ENCODE peak calls at places on chromosomes 2 and 18, in ten cellular contexts. One of them, this sample, is unnamed.

GRCh38 chr2:25030702-25031101 is 11.2 kb upstream of the EFR3B start:
- DNase-seq in COR-L47: no peak
- DNase-seq in hepatic stellate cell: no peak
- DNase-seq in WTC11: no peak
- DNase-seq in EL: no peak
- DNase-seq in mammary epithelial cell: no peak
- DNase-seq in stimulated activated CD4-positive, alpha-beta T cell treated with anti-CD3 and anti-CD28 coated beads, Interleukin-15, amount 100 ng/mL, for 1 hour: no peak
- DNase-seq in H54: no peak
- DNase-seq in AML-193: peak
- DNase-seq in A549: no peak
- DNase-seq in this sample: no peak

GRCh38 chr2:237935740-237936452 is 30.9 kb upstream of the UBE2F start:
- DNase-seq in COR-L47: no peak
- DNase-seq in hepatic stellate cell: no peak
- DNase-seq in H54: no peak
- DNase-seq in WTC11: no peak
- DNase-seq in mammary epithelial cell: peak
- DNase-seq in AML-193: no peak
- DNase-seq in A549: no peak
- DNase-seq in stimulated activated CD4-positive, alpha-beta T cell treated with anti-CD3 and anti-CD28 coated beads, Interleukin-15, amount 100 ng/mL, for 1 hour: no peak
- DNase-seq in EL: no peak
- DNase-seq in this sample: no peak

GRCh38 chr18:365651-366050 is 97.8 kb upstream of the THOC1 start:
- DNase-seq in H54: no peak
- DNase-seq in COR-L47: no peak
- DNase-seq in mammary epithelial cell: no peak
- DNase-seq in A549: no peak
- DNase-seq in hepatic stellate cell: no peak
- DNase-seq in EL: no peak
- DNase-seq in WTC11: no peak
- DNase-seq in stimulated activated CD4-positive, alpha-beta T cell treated with anti-CD3 and anti-CD28 coated beads, Interleukin-15, amount 100 ng/mL, for 1 hour: no peak
- DNase-seq in AML-193: no peak
- DNase-seq in this sample: no peak

GRCh38 chr2:180677200-180677599 is 303.2 kb upstream of the UBE2E3 start:
- DNase-seq in H54: no peak
- DNase-seq in stimulated activated CD4-positive, alpha-beta T cell treated with anti-CD3 and anti-CD28 coated beads, Interleukin-15, amount 100 ng/mL, for 1 hour: no peak
- DNase-seq in COR-L47: no peak
- DNase-seq in mammary epithelial cell: peak
- DNase-seq in A549: no peak
- DNase-seq in WTC11: no peak
- DNase-seq in hepatic stellate cell: no peak
- DNase-seq in EL: no peak
- DNase-seq in AML-193: no peak
- DNase-seq in this sample: no peak

GRCh38 chr18:9433616-9434239 is 41.6 kb upstream of the RALBP1 start:
- DNase-seq in mammary epithelial cell: no peak
- DNase-seq in hepatic stellate cell: no peak
- DNase-seq in AML-193: no peak
- DNase-seq in WTC11: no peak
- DNase-seq in EL: no peak
- DNase-seq in A549: no peak
- DNase-seq in COR-L47: no peak
- DNase-seq in stimulated activated CD4-positive, alpha-beta T cell treated with anti-CD3 and anti-CD28 coated beads, Interleukin-15, amount 100 ng/mL, for 1 hour: no peak
- DNase-seq in H54: no peak
- DNase-seq in this sample: no peak

GRCh38 chr2:37612382-37612781 is 59.1 kb downstream of the CDC42EP3 start:
- DNase-seq in hepatic stellate cell: no peak
- DNase-seq in WTC11: no peak
- DNase-seq in EL: no peak
- DNase-seq in stimulated activated CD4-positive, alpha-beta T cell treated with anti-CD3 and anti-CD28 coated beads, Interleukin-15, amount 100 ng/mL, for 1 hour: no peak
- DNase-seq in AML-193: no peak
- DNase-seq in mammary epithelial cell: no peak
- DNase-seq in H54: no peak
- DNase-seq in A549: no peak
- DNase-seq in COR-L47: no peak
- DNase-seq in this sample: no peak

GRCh38 chr18:45962461-45962860 is 4.7 kb downstream of the EPG5 start:
- DNase-seq in EL: peak
- DNase-seq in A549: no peak
- DNase-seq in H54: no peak
- DNase-seq in WTC11: no peak
- DNase-seq in hepatic stellate cell: peak
- DNase-seq in mammary epithelial cell: peak
- DNase-seq in COR-L47: no peak
- DNase-seq in stimulated activated CD4-positive, alpha-beta T cell treated with anti-CD3 and anti-CD28 coated beads, Interleukin-15, amount 100 ng/mL, for 1 hour: no peak
- DNase-seq in AML-193: peak
- DNase-seq in this sample: peak

GRCh38 chr18:9629709-9630108 is 15.3 kb upstream of the PPP4R1 start:
- DNase-seq in EL: no peak
- DNase-seq in AML-193: peak
- DNase-seq in mammary epithelial cell: no peak
- DNase-seq in A549: no peak
- DNase-seq in COR-L47: no peak
- DNase-seq in WTC11: no peak
- DNase-seq in stimulated activated CD4-positive, alpha-beta T cell treated with anti-CD3 and anti-CD28 coated beads, Interleukin-15, amount 100 ng/mL, for 1 hour: no peak
- DNase-seq in H54: no peak
- DNase-seq in hepatic stellate cell: no peak
- DNase-seq in this sample: no peak

GRCh38 chr18:77111449-77112160 is 21.0 kb downstream of the MBP start:
- DNase-seq in A549: no peak
- DNase-seq in COR-L47: peak
- DNase-seq in EL: no peak
- DNase-seq in mammary epithelial cell: peak
- DNase-seq in stimulated activated CD4-positive, alpha-beta T cell treated with anti-CD3 and anti-CD28 coated beads, Interleukin-15, amount 100 ng/mL, for 1 hour: no peak
- DNase-seq in WTC11: no peak
- DNase-seq in H54: no peak
- DNase-seq in AML-193: no peak
- DNase-seq in hepatic stellate cell: no peak
- DNase-seq in this sample: no peak

GRCh38 chr2:226274143-226274542 is 525.5 kb downstream of the IRS1 start:
- DNase-seq in H54: no peak
- DNase-seq in WTC11: no peak
- DNase-seq in A549: no peak
- DNase-seq in AML-193: no peak
- DNase-seq in stimulated activated CD4-positive, alpha-beta T cell treated with anti-CD3 and anti-CD28 coated beads, Interleukin-15, amount 100 ng/mL, for 1 hour: no peak
- DNase-seq in COR-L47: no peak
- DNase-seq in hepatic stellate cell: no peak
- DNase-seq in mammary epithelial cell: peak
- DNase-seq in EL: no peak
- DNase-seq in this sample: no peak

GRCh38 chr2:115165529-115166109 is 723.2 kb downstream of the DPP10 start:
- DNase-seq in A549: no peak
- DNase-seq in mammary epithelial cell: peak
- DNase-seq in AML-193: peak
- DNase-seq in H54: peak
- DNase-seq in COR-L47: peak
- DNase-seq in EL: no peak
- DNase-seq in WTC11: no peak
- DNase-seq in hepatic stellate cell: peak
- DNase-seq in stimulated activated CD4-positive, alpha-beta T cell treated with anti-CD3 and anti-CD28 coated beads, Interleukin-15, amount 100 ng/mL, for 1 hour: no peak
- DNase-seq in this sample: peak

GRCh38 chr18:54950221-54950620 is 9.0 kb downstream of the CCDC68 start:
- DNase-seq in COR-L47: peak
- DNase-seq in H54: no peak
- DNase-seq in WTC11: no peak
- DNase-seq in mammary epithelial cell: peak
- DNase-seq in EL: no peak
- DNase-seq in stimulated activated CD4-positive, alpha-beta T cell treated with anti-CD3 and anti-CD28 coated beads, Interleukin-15, amount 100 ng/mL, for 1 hour: no peak
- DNase-seq in hepatic stellate cell: no peak
- DNase-seq in A549: no peak
- DNase-seq in AML-193: no peak
- DNase-seq in this sample: no peak

GRCh38 chr2:100783986-100784385 is 36.0 kb upstream of the NPAS2 start:
- DNase-seq in mammary epithelial cell: no peak
- DNase-seq in hepatic stellate cell: no peak
- DNase-seq in EL: no peak
- DNase-seq in AML-193: no peak
- DNase-seq in H54: no peak
- DNase-seq in WTC11: no peak
- DNase-seq in A549: no peak
- DNase-seq in stimulated activated CD4-positive, alpha-beta T cell treated with anti-CD3 and anti-CD28 coated beads, Interleukin-15, amount 100 ng/mL, for 1 hour: no peak
- DNase-seq in COR-L47: no peak
- DNase-seq in this sample: no peak

GRCh38 chr2:172214252-172214651 is 111.6 kb upstream of the DLX2 start:
- DNase-seq in hepatic stellate cell: no peak
- DNase-seq in mammary epithelial cell: peak
- DNase-seq in stimulated activated CD4-positive, alpha-beta T cell treated with anti-CD3 and anti-CD28 coated beads, Interleukin-15, amount 100 ng/mL, for 1 hour: no peak
- DNase-seq in EL: no peak
- DNase-seq in A549: no peak
- DNase-seq in AML-193: no peak
- DNase-seq in COR-L47: no peak
- DNase-seq in WTC11: no peak
- DNase-seq in H54: no peak
- DNase-seq in this sample: no peak

GRCh38 chr2:15940661-15941482 is 522 bp downstream of the MYCN start:
- DNase-seq in mammary epithelial cell: peak
- DNase-seq in hepatic stellate cell: no peak
- DNase-seq in A549: peak
- DNase-seq in AML-193: no peak
- DNase-seq in COR-L47: no peak
- DNase-seq in WTC11: peak
- DNase-seq in stimulated activated CD4-positive, alpha-beta T cell treated with anti-CD3 and anti-CD28 coated beads, Interleukin-15, amount 100 ng/mL, for 1 hour: no peak
- DNase-seq in H54: no peak
- DNase-seq in EL: no peak
- DNase-seq in this sample: no peak

GRCh38 chr2:234496835-234497591 is at the start of gene ARL4C:
- DNase-seq in AML-193: no peak
- DNase-seq in WTC11: peak
- DNase-seq in hepatic stellate cell: peak
- DNase-seq in H54: peak
- DNase-seq in COR-L47: peak
- DNase-seq in mammary epithelial cell: peak
- DNase-seq in A549: no peak
- DNase-seq in EL: peak
- DNase-seq in stimulated activated CD4-positive, alpha-beta T cell treated with anti-CD3 and anti-CD28 coated beads, Interleukin-15, amount 100 ng/mL, for 1 hour: peak
- DNase-seq in this sample: no peak

GRCh38 chr2:172551266-172551665 is 4.6 kb upstream of the PDK1 start:
- DNase-seq in EL: no peak
- DNase-seq in stimulated activated CD4-positive, alpha-beta T cell treated with anti-CD3 and anti-CD28 coated beads, Interleukin-15, amount 100 ng/mL, for 1 hour: no peak
- DNase-seq in AML-193: peak
- DNase-seq in H54: no peak
- DNase-seq in COR-L47: no peak
- DNase-seq in mammary epithelial cell: no peak
- DNase-seq in hepatic stellate cell: peak
- DNase-seq in A549: no peak
- DNase-seq in WTC11: no peak
- DNase-seq in this sample: no peak

GRCh38 chr2:8607591-8607990 is 74.3 kb upstream of the ID2 start:
- DNase-seq in WTC11: no peak
- DNase-seq in A549: no peak
- DNase-seq in AML-193: no peak
- DNase-seq in EL: peak
- DNase-seq in stimulated activated CD4-positive, alpha-beta T cell treated with anti-CD3 and anti-CD28 coated beads, Interleukin-15, amount 100 ng/mL, for 1 hour: no peak
- DNase-seq in hepatic stellate cell: peak
- DNase-seq in H54: no peak
- DNase-seq in mammary epithelial cell: no peak
- DNase-seq in COR-L47: no peak
- DNase-seq in this sample: no peak

GRCh38 chr2:19674051-19675002 is 227.5 kb downstream of the TTC32 start:
- DNase-seq in stimulated activated CD4-positive, alpha-beta T cell treated with anti-CD3 and anti-CD28 coated beads, Interleukin-15, amount 100 ng/mL, for 1 hour: no peak
- DNase-seq in hepatic stellate cell: no peak
- DNase-seq in H54: no peak
- DNase-seq in mammary epithelial cell: no peak
- DNase-seq in EL: peak
- DNase-seq in COR-L47: no peak
- DNase-seq in A549: no peak
- DNase-seq in WTC11: no peak
- DNase-seq in AML-193: no peak
- DNase-seq in this sample: no peak

GRCh38 chr2:120302301-120302700 is 43.6 kb upstream of the INHBB start:
- DNase-seq in stimulated activated CD4-positive, alpha-beta T cell treated with anti-CD3 and anti-CD28 coated beads, Interleukin-15, amount 100 ng/mL, for 1 hour: no peak
- DNase-seq in COR-L47: no peak
- DNase-seq in hepatic stellate cell: no peak
- DNase-seq in mammary epithelial cell: no peak
- DNase-seq in A549: no peak
- DNase-seq in WTC11: no peak
- DNase-seq in AML-193: no peak
- DNase-seq in H54: no peak
- DNase-seq in EL: no peak
- DNase-seq in this sample: no peak

GRCh38 chr2:105369777-105370690 is 28.8 kb downstream of the FHL2 start:
- DNase-seq in A549: peak
- DNase-seq in WTC11: peak
- DNase-seq in stimulated activated CD4-positive, alpha-beta T cell treated with anti-CD3 and anti-CD28 coated beads, Interleukin-15, amount 100 ng/mL, for 1 hour: peak
- DNase-seq in mammary epithelial cell: peak
- DNase-seq in AML-193: peak
- DNase-seq in COR-L47: peak
- DNase-seq in H54: no peak
- DNase-seq in hepatic stellate cell: peak
- DNase-seq in EL: peak
- DNase-seq in this sample: no peak

GRCh38 chr2:120251077-120251476 is 1.6 kb upstream of the RALB start:
- DNase-seq in H54: no peak
- DNase-seq in AML-193: no peak
- DNase-seq in WTC11: no peak
- DNase-seq in mammary epithelial cell: no peak
- DNase-seq in hepatic stellate cell: no peak
- DNase-seq in stimulated activated CD4-positive, alpha-beta T cell treated with anti-CD3 and anti-CD28 coated beads, Interleukin-15, amount 100 ng/mL, for 1 hour: no peak
- DNase-seq in A549: no peak
- DNase-seq in COR-L47: no peak
- DNase-seq in EL: no peak
- DNase-seq in this sample: no peak

GRCh38 chr2:74499269-74499939 is at the start of gene LBX2:
- DNase-seq in H54: no peak
- DNase-seq in mammary epithelial cell: no peak
- DNase-seq in hepatic stellate cell: no peak
- DNase-seq in EL: peak
- DNase-seq in A549: no peak
- DNase-seq in COR-L47: no peak
- DNase-seq in AML-193: no peak
- DNase-seq in WTC11: peak
- DNase-seq in stimulated activated CD4-positive, alpha-beta T cell treated with anti-CD3 and anti-CD28 coated beads, Interleukin-15, amount 100 ng/mL, for 1 hour: no peak
- DNase-seq in this sample: no peak

GRCh38 chr2:148031152-148031551 is 10.3 kb downstream of the MBD5 start:
- DNase-seq in hepatic stellate cell: no peak
- DNase-seq in A549: no peak
- DNase-seq in AML-193: no peak
- DNase-seq in WTC11: no peak
- DNase-seq in EL: no peak
- DNase-seq in mammary epithelial cell: no peak
- DNase-seq in COR-L47: no peak
- DNase-seq in H54: no peak
- DNase-seq in stimulated activated CD4-positive, alpha-beta T cell treated with anti-CD3 and anti-CD28 coated beads, Interleukin-15, amount 100 ng/mL, for 1 hour: no peak
- DNase-seq in this sample: no peak

GRCh38 chr2:149132303-149132702 is 93.8 kb downstream of the LYPD6B start:
- DNase-seq in stimulated activated CD4-positive, alpha-beta T cell treated with anti-CD3 and anti-CD28 coated beads, Interleukin-15, amount 100 ng/mL, for 1 hour: no peak
- DNase-seq in COR-L47: no peak
- DNase-seq in mammary epithelial cell: no peak
- DNase-seq in WTC11: no peak
- DNase-seq in H54: no peak
- DNase-seq in hepatic stellate cell: no peak
- DNase-seq in EL: no peak
- DNase-seq in A549: no peak
- DNase-seq in AML-193: no peak
- DNase-seq in this sample: no peak

GRCh38 chr2:63614448-63614968 is 25.7 kb downstream of the MDH1 start:
- DNase-seq in mammary epithelial cell: peak
- DNase-seq in AML-193: no peak
- DNase-seq in COR-L47: no peak
- DNase-seq in WTC11: no peak
- DNase-seq in A549: no peak
- DNase-seq in EL: peak
- DNase-seq in stimulated activated CD4-positive, alpha-beta T cell treated with anti-CD3 and anti-CD28 coated beads, Interleukin-15, amount 100 ng/mL, for 1 hour: no peak
- DNase-seq in hepatic stellate cell: peak
- DNase-seq in H54: peak
- DNase-seq in this sample: peak

GRCh38 chr2:113178891-113179290 is 5.1 kb downstream of the PSD4 start:
- DNase-seq in WTC11: no peak
- DNase-seq in hepatic stellate cell: no peak
- DNase-seq in mammary epithelial cell: no peak
- DNase-seq in AML-193: no peak
- DNase-seq in H54: no peak
- DNase-seq in EL: no peak
- DNase-seq in stimulated activated CD4-positive, alpha-beta T cell treated with anti-CD3 and anti-CD28 coated beads, Interleukin-15, amount 100 ng/mL, for 1 hour: no peak
- DNase-seq in A549: no peak
- DNase-seq in COR-L47: no peak
- DNase-seq in this sample: no peak

GRCh38 chr2:70746076-70746475 is 21.9 kb downstream of the ADD2 start:
- DNase-seq in hepatic stellate cell: no peak
- DNase-seq in A549: no peak
- DNase-seq in mammary epithelial cell: no peak
- DNase-seq in EL: no peak
- DNase-seq in stimulated activated CD4-positive, alpha-beta T cell treated with anti-CD3 and anti-CD28 coated beads, Interleukin-15, amount 100 ng/mL, for 1 hour: no peak
- DNase-seq in H54: no peak
- DNase-seq in COR-L47: no peak
- DNase-seq in AML-193: no peak
- DNase-seq in WTC11: no peak
- DNase-seq in this sample: no peak